ENCODE peak calls at places on chromosomes 11 and 22, in eight cellular contexts. One of them, this sample, is unnamed.

GRCh38 chr22:27573280-27573711 is 228.3 kb downstream of the MN1 start:
- DNase-seq in tibial artery: no peak
- DNase-seq in mesendoderm: no peak
- DNase-seq in ovary: no peak
- DNase-seq in transverse colon: no peak
- DNase-seq in body of pancreas: no peak
- DNase-seq in pancreas: no peak
- DNase-seq in naive thymus-derived CD4-positive, alpha-beta T cell: no peak
- DNase-seq in this sample: no peak

GRCh38 chr11:108895579-108896480 is 231.0 kb downstream of the DDX10 start:
- DNase-seq in tibial artery: no peak
- DNase-seq in mesendoderm: peak; percentile 56
- DNase-seq in ovary: no peak
- DNase-seq in transverse colon: no peak
- DNase-seq in body of pancreas: no peak
- DNase-seq in pancreas: no peak
- DNase-seq in naive thymus-derived CD4-positive, alpha-beta T cell: no peak
- DNase-seq in this sample: no peak

GRCh38 chr22:44068422-44069191 is 44.5 kb downstream of the PARVB start:
- DNase-seq in tibial artery: peak; percentile 36
- DNase-seq in mesendoderm: no peak
- DNase-seq in ovary: no peak
- DNase-seq in transverse colon: peak; percentile 38
- DNase-seq in body of pancreas: peak; percentile 53
- DNase-seq in pancreas: no peak
- DNase-seq in naive thymus-derived CD4-positive, alpha-beta T cell: no peak
- DNase-seq in this sample: no peak

GRCh38 chr11:58286249-58286648 is 18.2 kb upstream of the OR10W1 start:
- DNase-seq in tibial artery: no peak
- DNase-seq in mesendoderm: peak; percentile 66
- DNase-seq in ovary: no peak
- DNase-seq in transverse colon: peak; percentile 26
- DNase-seq in body of pancreas: no peak
- DNase-seq in pancreas: no peak
- DNase-seq in naive thymus-derived CD4-positive, alpha-beta T cell: no peak
- DNase-seq in this sample: no peak

GRCh38 chr11:69215784-69216415 is 60.2 kb downstream of the SMIM38 start:
- DNase-seq in tibial artery: peak; percentile 14
- DNase-seq in mesendoderm: no peak
- DNase-seq in ovary: no peak
- DNase-seq in transverse colon: no peak
- DNase-seq in body of pancreas: peak; percentile 2
- DNase-seq in pancreas: no peak
- DNase-seq in naive thymus-derived CD4-positive, alpha-beta T cell: no peak
- DNase-seq in this sample: no peak

GRCh38 chr22:29337631-29338284 is 22.3 kb upstream of the RASL10A start:
- DNase-seq in tibial artery: no peak
- DNase-seq in mesendoderm: no peak
- DNase-seq in ovary: no peak
- DNase-seq in transverse colon: no peak
- DNase-seq in body of pancreas: no peak
- DNase-seq in pancreas: no peak
- DNase-seq in naive thymus-derived CD4-positive, alpha-beta T cell: no peak
- DNase-seq in this sample: no peak

GRCh38 chr22:49619301-49619700 is 208.4 kb downstream of the BRD1 start:
- DNase-seq in tibial artery: no peak
- DNase-seq in mesendoderm: no peak
- DNase-seq in ovary: peak; percentile 2
- DNase-seq in transverse colon: no peak
- DNase-seq in body of pancreas: no peak
- DNase-seq in pancreas: peak; percentile 52
- DNase-seq in naive thymus-derived CD4-positive, alpha-beta T cell: no peak
- DNase-seq in this sample: no peak

GRCh38 chr22:35604671-35605457 is 12.3 kb downstream of the MB start:
- DNase-seq in tibial artery: no peak
- DNase-seq in mesendoderm: peak; percentile 81
- DNase-seq in ovary: no peak
- DNase-seq in transverse colon: no peak
- DNase-seq in body of pancreas: peak; percentile 50
- DNase-seq in pancreas: no peak
- DNase-seq in naive thymus-derived CD4-positive, alpha-beta T cell: no peak
- DNase-seq in this sample: no peak

GRCh38 chr11:76659672-76660532 is 10.6 kb downstream of the LRRC32 start:
- DNase-seq in tibial artery: peak; percentile 18
- DNase-seq in mesendoderm: no peak
- DNase-seq in ovary: peak; percentile 23
- DNase-seq in transverse colon: peak; percentile 5
- DNase-seq in body of pancreas: no peak
- DNase-seq in pancreas: peak; percentile 53
- DNase-seq in naive thymus-derived CD4-positive, alpha-beta T cell: no peak
- DNase-seq in this sample: no peak

GRCh38 chr22:46794067-46794466 is 31.6 kb downstream of the TBC1D22A start:
- DNase-seq in tibial artery: no peak
- DNase-seq in mesendoderm: no peak
- DNase-seq in ovary: no peak
- DNase-seq in transverse colon: no peak
- DNase-seq in body of pancreas: no peak
- DNase-seq in pancreas: no peak
- DNase-seq in naive thymus-derived CD4-positive, alpha-beta T cell: no peak
- DNase-seq in this sample: no peak

GRCh38 chr22:46793497-46793896 is 31.0 kb downstream of the TBC1D22A start:
- DNase-seq in tibial artery: no peak
- DNase-seq in mesendoderm: no peak
- DNase-seq in ovary: no peak
- DNase-seq in transverse colon: no peak
- DNase-seq in body of pancreas: no peak
- DNase-seq in pancreas: no peak
- DNase-seq in naive thymus-derived CD4-positive, alpha-beta T cell: no peak
- DNase-seq in this sample: no peak

GRCh38 chr22:46792061-46792796 is 29.8 kb downstream of the TBC1D22A start:
- DNase-seq in tibial artery: no peak
- DNase-seq in mesendoderm: no peak
- DNase-seq in ovary: no peak
- DNase-seq in transverse colon: no peak
- DNase-seq in body of pancreas: no peak
- DNase-seq in pancreas: no peak
- DNase-seq in naive thymus-derived CD4-positive, alpha-beta T cell: no peak
- DNase-seq in this sample: no peak

GRCh38 chr22:46791201-46791731 is 28.8 kb downstream of the TBC1D22A start:
- DNase-seq in tibial artery: peak; percentile 50
- DNase-seq in mesendoderm: no peak
- DNase-seq in ovary: no peak
- DNase-seq in transverse colon: peak; percentile 53
- DNase-seq in body of pancreas: peak; percentile 45
- DNase-seq in pancreas: no peak
- DNase-seq in naive thymus-derived CD4-positive, alpha-beta T cell: peak; percentile 90
- DNase-seq in this sample: peak; percentile 92

DNA sequence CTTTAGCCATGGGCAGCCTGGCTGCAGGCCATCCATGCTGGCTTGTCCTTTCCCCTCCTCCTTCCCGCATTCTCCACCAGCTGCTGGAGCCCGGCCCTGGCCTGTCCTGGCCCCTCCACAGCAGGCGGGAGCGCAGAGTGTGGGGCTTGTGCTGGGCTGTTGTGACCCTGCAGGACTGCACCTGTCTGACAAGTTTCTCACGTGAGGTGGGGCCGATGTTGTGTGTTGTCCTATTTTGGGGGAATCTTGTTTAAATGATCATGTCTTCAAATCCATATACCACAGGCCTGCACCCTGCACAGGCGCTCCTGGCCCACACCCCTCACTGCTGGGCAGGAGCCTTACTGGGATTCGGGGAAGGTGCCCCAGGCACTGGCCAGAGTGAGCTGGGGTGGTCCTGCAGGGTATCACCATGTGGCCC is 30.4 kb downstream of the TBC1D22A start:
- DNase-seq in tibial artery: no peak
- DNase-seq in mesendoderm: no peak
- DNase-seq in ovary: no peak
- DNase-seq in transverse colon: no peak
- DNase-seq in body of pancreas: no peak
- DNase-seq in pancreas: no peak
- DNase-seq in naive thymus-derived CD4-positive, alpha-beta T cell: no peak
- DNase-seq in this sample: no peak
- H3K27ac ChIP-seq in tibial artery: no peak overlapping the region
- H3K27ac ChIP-seq in mesendoderm: no peak overlapping the region
- H3K27ac ChIP-seq in ovary: no peak overlapping the region
- H3K27ac ChIP-seq in transverse colon: no peak overlapping the region
- H3K27ac ChIP-seq in body of pancreas: no peak overlapping the region
- H3K27ac ChIP-seq in pancreas: no peak overlapping the region
- H3K27ac ChIP-seq in naive thymus-derived CD4-positive, alpha-beta T cell: peak overlapping the region; percentile 81
- H3K27ac ChIP-seq in this sample: no peak overlapping the region

DNA sequence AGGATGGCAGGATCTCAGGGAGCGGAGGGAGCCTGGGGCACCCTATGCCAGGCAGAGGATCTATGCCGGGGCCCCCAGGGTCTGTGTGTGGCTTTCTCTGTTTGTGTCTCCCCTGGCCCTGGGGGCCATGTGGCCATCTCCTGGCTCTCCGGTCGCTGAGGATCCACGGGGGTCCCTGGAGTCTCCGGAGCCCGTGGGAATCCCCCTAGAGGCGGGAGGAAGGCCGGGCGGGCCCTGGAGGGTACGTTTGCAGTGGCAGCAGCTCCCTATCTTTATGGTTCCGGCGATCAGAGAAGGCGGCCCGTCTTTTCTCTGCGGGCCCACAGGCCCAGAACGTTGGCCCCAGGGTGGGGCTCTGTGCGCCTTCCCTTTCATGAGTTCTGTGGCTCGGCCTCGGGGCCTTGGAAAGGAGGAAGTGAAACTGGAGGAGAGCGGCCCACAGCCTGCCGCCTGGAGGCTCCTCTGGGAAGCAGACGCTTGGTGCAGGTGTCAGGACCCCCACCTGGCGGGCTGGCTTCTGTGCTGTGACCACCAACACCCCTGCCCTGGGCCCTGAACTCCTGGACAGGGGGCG is 82.1 kb downstream of the KCNQ1 start:
- DNase-seq in tibial artery: peak; percentile 75
- DNase-seq in mesendoderm: no peak
- DNase-seq in ovary: peak; percentile 14
- DNase-seq in transverse colon: peak; percentile 87
- DNase-seq in body of pancreas: peak; percentile 52
- DNase-seq in pancreas: peak; percentile 65
- DNase-seq in naive thymus-derived CD4-positive, alpha-beta T cell: no peak
- DNase-seq in this sample: no peak
- H3K27ac ChIP-seq in tibial artery: no peak overlapping the region
- H3K27ac ChIP-seq in mesendoderm: no peak overlapping the region
- H3K27ac ChIP-seq in ovary: no peak overlapping the region
- H3K27ac ChIP-seq in transverse colon: peak overlapping the region; percentile 78
- H3K27ac ChIP-seq in body of pancreas: no peak overlapping the region
- H3K27ac ChIP-seq in pancreas: peak overlapping the region; percentile 46
- H3K27ac ChIP-seq in naive thymus-derived CD4-positive, alpha-beta T cell: peak overlapping the region; percentile 58
- H3K27ac ChIP-seq in this sample: no peak overlapping the region

DNA sequence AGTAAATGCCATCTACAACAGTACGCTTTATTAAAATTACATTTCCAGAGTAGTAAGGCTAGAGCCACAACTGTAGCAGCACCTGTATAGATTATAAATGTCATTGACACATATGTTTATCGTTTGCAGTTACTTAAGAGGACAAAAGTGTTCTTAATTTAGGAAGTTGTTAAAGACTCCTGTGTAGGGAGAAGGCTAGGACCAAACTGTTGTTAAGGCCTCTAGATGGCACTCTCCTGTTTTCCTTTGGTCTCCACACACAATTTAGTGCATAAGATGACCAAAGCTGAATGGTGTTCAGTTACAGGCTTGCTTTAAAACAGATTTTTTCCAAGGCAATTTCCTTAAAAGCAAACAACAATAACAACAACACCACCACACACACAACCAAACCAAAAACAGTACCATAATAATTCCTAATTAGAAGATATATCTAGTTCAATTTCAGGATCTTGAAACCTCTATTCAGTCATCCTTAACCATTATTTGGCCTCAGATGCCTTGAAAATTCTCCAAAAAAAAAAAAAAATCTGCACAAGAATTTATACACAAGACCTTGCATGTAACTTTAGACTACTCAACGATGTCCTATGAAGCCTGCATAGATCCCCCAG is 42.5 kb upstream of the APOA1 start:
- DNase-seq in tibial artery: no peak
- DNase-seq in mesendoderm: peak; percentile 78
- DNase-seq in ovary: no peak
- DNase-seq in transverse colon: no peak
- DNase-seq in body of pancreas: peak; percentile 49
- DNase-seq in pancreas: no peak
- DNase-seq in naive thymus-derived CD4-positive, alpha-beta T cell: peak; percentile 31
- DNase-seq in this sample: peak; percentile 29
- H3K27ac ChIP-seq in tibial artery: no peak overlapping the region
- H3K27ac ChIP-seq in mesendoderm: no peak overlapping the region
- H3K27ac ChIP-seq in ovary: no peak overlapping the region
- H3K27ac ChIP-seq in transverse colon: no peak overlapping the region
- H3K27ac ChIP-seq in body of pancreas: no peak overlapping the region
- H3K27ac ChIP-seq in pancreas: no peak overlapping the region
- H3K27ac ChIP-seq in naive thymus-derived CD4-positive, alpha-beta T cell: no peak overlapping the region
- H3K27ac ChIP-seq in this sample: no peak overlapping the region

DNA sequence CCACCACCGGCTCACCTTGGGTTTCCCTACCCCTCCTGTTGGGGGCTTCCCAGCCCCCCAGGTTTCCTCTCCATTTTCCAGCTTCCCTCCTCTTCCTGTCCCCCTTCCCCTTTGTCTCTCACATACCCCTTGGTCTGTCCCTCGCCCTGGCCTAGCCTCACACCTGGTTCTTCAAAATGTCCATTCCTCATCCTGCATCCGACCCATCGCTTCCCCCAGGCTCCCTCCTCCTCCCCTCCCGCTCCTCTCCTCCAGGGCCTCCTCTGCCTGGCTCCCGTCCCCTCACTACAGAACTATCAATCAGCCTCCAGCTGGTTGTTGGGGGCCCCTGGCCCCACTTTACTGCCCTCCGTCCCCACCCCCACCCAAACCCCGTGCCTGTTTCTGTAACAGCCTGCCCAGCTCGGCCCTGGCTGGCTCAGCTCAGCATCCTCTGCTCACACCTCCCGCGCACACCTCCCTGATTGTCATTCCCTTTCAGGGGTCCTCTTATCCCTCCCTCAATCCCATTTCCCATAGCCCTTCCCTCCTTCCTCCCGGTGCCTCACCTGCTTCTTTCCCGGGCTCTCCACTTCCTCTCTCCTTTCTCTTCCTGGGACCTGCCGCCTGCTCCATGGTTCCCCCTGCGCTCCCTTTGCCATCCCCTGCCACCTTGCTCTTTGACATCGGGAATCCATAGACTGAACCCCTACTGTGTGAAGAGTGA is 1.3 kb downstream of the CNIH2 start:
- DNase-seq in tibial artery: no peak
- DNase-seq in mesendoderm: peak; percentile 56
- DNase-seq in ovary: no peak
- DNase-seq in transverse colon: no peak
- DNase-seq in body of pancreas: no peak
- DNase-seq in pancreas: no peak
- DNase-seq in naive thymus-derived CD4-positive, alpha-beta T cell: no peak
- DNase-seq in this sample: no peak
- H3K27ac ChIP-seq in tibial artery: no peak overlapping the region
- H3K27ac ChIP-seq in mesendoderm: no peak overlapping the region
- H3K27ac ChIP-seq in ovary: no peak overlapping the region
- H3K27ac ChIP-seq in transverse colon: no peak overlapping the region
- H3K27ac ChIP-seq in body of pancreas: no peak overlapping the region
- H3K27ac ChIP-seq in pancreas: no peak overlapping the region
- H3K27ac ChIP-seq in naive thymus-derived CD4-positive, alpha-beta T cell: no peak overlapping the region
- H3K27ac ChIP-seq in this sample: no peak overlapping the region

This sample was measured in CD8-positive, alpha-beta memory T cell.